ENCODE peak calls at places on chromosomes 13 and 19, in six cellular contexts. B, I, T, S, K and C are unnamed samples.

GRCh38 chr13:91986771-91987515 is 588.5 kb downstream of the GPC5 start:
- DNase-seq in B (no peak), I (no peak), T (no peak), S (no peak), K (no peak), C (no peak)

GRCh38 chr13:25654332-25654731 is 282.6 kb downstream of the ATP8A2 start:
- DNase-seq in B (no peak), I (no peak), T (no peak), S (no peak), K (no peak), C (no peak)

GRCh38 chr13:20320885-20321284 is 88.8 kb upstream of the GJB6 start:
- DNase-seq in B (no peak), I (no peak), T (no peak), S (no peak), K (no peak), C (no peak)

GRCh38 chr19:23461120-23461519 is 65.8 kb upstream of the ZNF91 start:
- DNase-seq in B (no peak), I (no peak), T (no peak), S (no peak), K (no peak), C (no peak)

GRCh38 chr13:51357928-51358595 is 18.6 kb downstream of the SERPINE3 start:
- DNase-seq in B (no peak), I (no peak), T (no peak), S (no peak), K (no peak), C (no peak)

GRCh38 chr13:44196186-44196751 is 177.4 kb upstream of the SERP2 start:
- DNase-seq in B (no peak), I (no peak), T (no peak), S (no peak), K (no peak), C (no peak)

GRCh38 chr13:75803175-75803611 is 167.1 kb downstream of the LMO7 start:
- DNase-seq in B (no peak), I (no peak), T (no peak), S (no peak), K (no peak), C (no peak)

GRCh38 chr19:1822210-1822609 is 10.1 kb upstream of the ATP8B3 start:
- DNase-seq in B (no peak), I (no peak), T (no peak), S (no peak), K (no peak), C (no peak)

GRCh38 chr13:47216176-47216822 is 319.4 kb upstream of the HTR2A start:
- DNase-seq in B (no peak), I (no peak), T (no peak), S (no peak), K (no peak), C (no peak)

GRCh38 chr13:111410232-111411021 is 90.0 kb downstream of the TEX29 start:
- DNase-seq in B (no peak), I (no peak), T (no peak), S (no peak), K (no peak), C (no peak)

GRCh38 chr19:44925114-44925891 is 10.9 kb downstream of the APOC1 start:
- DNase-seq in B (peak; percentile 68), I (peak; percentile 71), T (peak; percentile 75), S (peak; percentile 90), K (peak; percentile 87), C (no peak)
- TF ChIP-seq POLR2A in B (no peak), I (no peak), T (no peak), S (no peak), K (no peak), C (no peak)

DNA sequence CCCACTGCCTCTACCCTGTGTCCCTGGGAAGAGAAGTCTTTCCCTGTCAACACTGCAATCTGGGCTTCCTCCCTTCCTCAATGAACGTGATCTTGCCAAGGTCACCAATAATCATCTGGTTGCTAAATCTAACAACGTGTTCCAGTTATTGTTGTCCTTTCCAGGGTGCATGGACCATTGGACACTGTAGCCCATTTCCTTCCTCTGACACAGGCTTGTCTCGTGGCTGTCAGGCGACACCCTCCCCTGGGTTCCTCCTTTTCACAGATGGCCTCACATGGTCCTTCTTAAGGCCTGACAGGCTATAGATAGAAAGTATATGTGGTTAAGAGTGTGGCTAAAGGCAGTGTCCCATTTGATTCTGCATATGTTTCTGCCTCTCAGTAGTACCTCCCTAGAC is 67.7 kb upstream of the STARD13 start:
- DNase-seq in B (no peak), I (peak; percentile 55), T (peak; percentile 48), S (no peak), K (peak; percentile 51), C (no peak)
- H3K4me1 ChIP-seq in B (no peaks in the 10 kb centered on the region), I (no peaks in the 10 kb centered on the region), T (no peaks in the 10 kb centered on the region), S (peaks cover 5% of the 10 kb centered on the region), K (no peaks in the 10 kb centered on the region), C (peaks cover 7% of the 10 kb centered on the region)

DNA sequence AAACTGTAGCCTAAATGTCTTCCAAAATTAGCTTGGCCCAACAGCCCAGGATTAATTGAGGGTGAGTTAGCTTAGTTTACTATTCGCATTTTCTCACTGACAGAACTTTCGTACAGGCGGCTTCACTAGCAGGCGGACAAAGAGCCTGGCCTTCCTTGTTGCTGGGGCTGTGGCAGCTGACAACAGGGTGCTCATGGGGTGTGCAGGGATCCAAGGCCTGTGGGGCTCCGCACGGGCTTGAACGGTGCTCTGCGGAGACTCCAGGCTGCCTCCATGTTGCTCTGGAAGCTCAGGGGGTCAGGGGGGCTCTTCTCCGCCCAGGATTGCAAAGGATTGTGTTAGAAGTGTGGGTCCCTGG is 36.3 kb upstream of the DPRX start:
- DNase-seq in B (no peak), I (no peak), T (no peak), S (no peak), K (no peak), C (no peak)
- TF ChIP-seq POLR2A in B (no peak), I (no peak), T (no peak), S (no peak), K (no peak), C (no peak)

DNA sequence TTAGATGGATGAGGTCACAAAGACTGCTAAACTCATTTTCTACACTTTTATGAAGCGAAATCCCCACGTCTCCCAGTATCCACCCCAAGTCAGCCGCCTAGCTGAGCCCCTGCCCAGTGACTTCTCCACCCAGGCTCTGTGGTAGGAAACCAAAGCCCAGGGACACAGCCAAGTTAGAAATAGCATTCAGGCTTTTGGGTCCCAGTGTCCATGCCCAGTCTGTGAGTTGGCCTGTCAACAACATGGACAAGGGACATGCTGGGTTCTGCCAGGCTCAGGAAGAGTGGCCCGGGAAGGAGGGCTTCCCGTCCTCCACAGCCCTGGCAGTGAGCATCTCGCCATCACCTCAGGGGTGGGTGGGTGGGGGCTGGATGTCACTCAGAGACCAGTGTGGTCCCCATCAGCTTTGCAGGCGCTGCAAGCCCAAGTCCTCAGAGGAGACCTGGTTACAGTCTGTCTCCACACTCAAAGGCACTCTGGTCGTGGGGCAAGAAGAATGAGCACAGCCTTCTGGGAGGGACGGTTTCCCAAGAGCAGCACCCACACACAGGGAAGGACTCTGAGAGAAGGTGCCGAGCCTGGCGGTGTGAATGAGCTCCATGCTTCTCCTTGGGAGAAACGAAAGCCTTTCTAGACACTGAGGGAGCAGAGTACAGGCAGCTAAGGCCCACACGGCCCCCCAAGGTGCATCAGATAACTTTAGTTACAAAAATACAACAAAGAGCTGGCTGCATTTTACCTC is 473.8 kb downstream of the FOXO1 start:
- DNase-seq in B (no peak), I (no peak), T (peak; percentile 44), S (no peak), K (no peak), C (no peak)
- H3K4me1 ChIP-seq in B (peaks cover 11% of the 10 kb centered on the region), I (peaks cover 25% of the 10 kb centered on the region), T (peaks cover 6% of the 10 kb centered on the region), S (peaks cover 8% of the 10 kb centered on the region), K (peaks cover 6% of the 10 kb centered on the region), C (no peaks in the 10 kb centered on the region)